ENCODE peak calls at places on chromosomes 12 and 14, in four cellular contexts. H is GM23248; Q is stimulated activated CD4-positive, alpha-beta T cell treated with anti-CD3 and anti-CD28 coated beads, TNF-alpha, amount 100 ng/mL, for 1 hour; D is iris pigment epithelial cell. R is an unnamed sample.

GRCh38 chr12:14167005-14167628 is 185.7 kb upstream of the GRIN2B start:
- DNase-seq in H (peak; percentile 60), D (peak; percentile 44), Q (no peak), R (peak; percentile 78)

GRCh38 chr12:58172433-58173073 is 231.2 kb downstream of the ATP23 start:
- DNase-seq in D (no peak), H (no peak), Q (no peak), R (no peak)

GRCh38 chr14:86003998-86004397 is 474.1 kb downstream of the FLRT2 start:
- DNase-seq in D (peak; percentile 63), H (peak; percentile 33), Q (no peak), R (peak; percentile 2)

GRCh38 chr14:69529563-69529962 is 45.0 kb downstream of the PLEKHD1 start:
- DNase-seq in H (no peak), D (no peak), Q (no peak), R (no peak)

GRCh38 chr14:64760916-64761315 is 56.7 kb downstream of the PLEKHG3 start:
- DNase-seq in D (no peak), H (no peak), Q (no peak), R (no peak)

GRCh38 chr12:89662623-89663022 is 46.0 kb downstream of the ATP2B1 start:
- DNase-seq in H (peak; percentile 20), Q (no peak), D (no peak), R (peak; percentile 12)

GRCh38 chr12:95318071-95318545 is 100.5 kb downstream of the VEZT start:
- DNase-seq in D (peak; percentile 91), Q (no peak), H (peak; percentile 75), R (peak; percentile 26)

GRCh38 chr14:104103061-104104005 is 17.8 kb downstream of the ASPG start:
- DNase-seq in D (no peak), H (no peak), Q (no peak), R (no peak)

GRCh38 chr12:65171870-65172269 is 2.5 kb downstream of the LEMD3 start:
- DNase-seq in D (no peak), Q (no peak), H (peak; percentile 15), R (no peak)

GRCh38 chr12:3213171-3213570 is 136.0 kb downstream of the TSPAN9 start:
- DNase-seq in Q (no peak), D (no peak), H (no peak), R (no peak)

GRCh38 chr12:83945871-83946270 is 966.7 kb downstream of the SLC6A15 start:
- DNase-seq in Q (no peak), H (peak; percentile 66), D (peak; percentile 77), R (peak; percentile 24)

GRCh38 chr14:97978336-97978735 is 1181.2 kb downstream of the VRK1 start:
- DNase-seq in H (peak; percentile 85), D (peak; percentile 16), Q (peak; percentile 65), R (peak; percentile 84)

GRCh38 chr12:113370923-113371682 is 12.7 kb downstream of the PLBD2 start:
- DNase-seq in Q (no peak), D (no peak), H (no peak), R (no peak)

GRCh38 chr12:91877022-91877421 is 268.6 kb downstream of the BTG1 start:
- DNase-seq in D (peak; percentile 63), H (peak; percentile 30), Q (peak; percentile 43), R (no peak)

GRCh38 chr14:54310151-54310851 is 86.5 kb upstream of the CDKN3 start:
- DNase-seq in H (peak; percentile 17), Q (no peak), D (no peak), R (no peak)

GRCh38 chr12:40248585-40249297 is 23.9 kb downstream of the LRRK2 start:
- DNase-seq in H (peak; percentile 38), D (peak; percentile 23), Q (no peak), R (no peak)

GRCh38 chr14:49545716-49546115 is 40.5 kb downstream of the RPS29 start:
- DNase-seq in H (no peak), Q (no peak), D (no peak), R (no peak)

GRCh38 chr14:102966681-102967505 is 44.4 kb downstream of the AMN start:
- DNase-seq in H (no peak), Q (no peak), D (no peak), R (no peak)

GRCh38 chr14:38389666-38390065 is 133.8 kb upstream of the CLEC14A start:
- DNase-seq in H (peak; percentile 65), Q (no peak), D (peak; percentile 49), R (peak; percentile 19)

GRCh38 chr14:24317141-24317927 is 6.0 kb downstream of the LTB4R start:
- DNase-seq in Q (no peak), D (no peak), H (peak; percentile 80), R (peak; percentile 50)

GRCh38 chr12:65170245-65170881 is 980 bp downstream of the LEMD3 start:
- DNase-seq in Q (peak; percentile 41), D (peak; percentile 81), H (peak; percentile 84), R (peak; percentile 82)

GRCh38 chr14:81313775-81314429 is 86.2 kb downstream of the STON2 start:
- DNase-seq in D (peak; percentile 1), Q (no peak), H (no peak), R (no peak)

R was measured in GM03348.